ENCODE peak calls at places on chromosomes 5 and 9, in eight cellular contexts. I is A549, X is ovary, R is HCT116, M is stomach, W is H54, E is esophagus squamous epithelium, O is transverse colon. P is an unnamed sample.

GRCh38 chr5:72160299-72160698 is 53.0 kb downstream of the MAP1B start:
- DNase-seq in X (no peak), W (no peak), R (no peak), O (no peak), M (no peak), E (no peak), I (no peak), P (no peak)

GRCh38 chr9:26706223-26706622 is 186.4 kb downstream of the CAAP1 start:
- DNase-seq in W (no peak), X (no peak), O (no peak), I (no peak), M (no peak), E (no peak), R (no peak), P (no peak)

GRCh38 chr5:65198777-65199120 is 283.0 kb downstream of the ADAMTS6 start:
- DNase-seq in M (no peak), W (peak; percentile 26), R (no peak), E (no peak), O (no peak), I (peak; percentile 51), X (no peak), P (no peak)

GRCh38 chr5:100148239-100148638 is 386.9 kb upstream of the FAM174A start:
- DNase-seq in O (no peak), M (no peak), W (no peak), I (no peak), R (no peak), E (no peak), X (no peak), P (no peak)

GRCh38 chr5:41408676-41409443 is 101.5 kb downstream of the PLCXD3 start:
- DNase-seq in X (no peak), E (no peak), R (no peak), M (no peak), O (no peak), W (peak; percentile 19), I (no peak), P (no peak)

GRCh38 chr5:145925353-145925752 is 11.0 kb upstream of the SH3RF2 start:
- DNase-seq in I (peak; percentile 62), O (no peak), R (no peak), X (no peak), E (no peak), W (no peak), M (no peak), P (no peak)

GRCh38 chr9:13876741-13877140 is 437.2 kb downstream of the NFIB start:
- DNase-seq in R (no peak), E (no peak), M (no peak), I (no peak), X (no peak), O (no peak), W (no peak), P (no peak)

GRCh38 chr9:132806723-132807421 is 71.2 kb downstream of the AK8 start:
- DNase-seq in X (no peak), M (no peak), R (no peak), W (no peak), E (no peak), O (no peak), I (no peak), P (no peak)

GRCh38 chr5:173316463-173317020 is 11.7 kb downstream of the STC2 start:
- DNase-seq in W (no peak), M (no peak), E (no peak), O (no peak), X (no peak), I (no peak), R (no peak), P (no peak)

GRCh38 chr5:133363807-133364587 is 248.3 kb downstream of the FSTL4 start:
- DNase-seq in X (no peak), W (no peak), E (no peak), M (no peak), O (no peak), R (no peak), I (no peak), P (no peak)

GRCh38 chr5:159095882-159096554 is 3.7 kb downstream of the EBF1 start:
- DNase-seq in O (no peak), R (no peak), X (no peak), E (no peak), W (no peak), M (no peak), I (no peak), P (no peak)

GRCh38 chr5:68066277-68066955 is 149.1 kb upstream of the PIK3R1 start:
- DNase-seq in I (no peak), X (no peak), R (no peak), W (no peak), O (no peak), E (no peak), M (no peak), P (no peak)

GRCh38 chr9:133659566-133659965 is 23.4 kb downstream of the DBH start:
- DNase-seq in I (no peak), W (no peak), M (no peak), X (no peak), R (no peak), E (no peak), O (no peak), P (no peak)

GRCh38 chr5:176365663-176366574 is 632 bp downstream of the ARL10 start:
- DNase-seq in I (no peak), M (no peak), E (no peak), R (no peak), O (peak; percentile 32), W (no peak), X (peak; percentile 67), P (peak; percentile 47)

GRCh38 chr9:4328723-4329122 is 28.9 kb upstream of the GLIS3 start:
- DNase-seq in O (no peak), W (no peak), I (no peak), E (no peak), M (no peak), R (no peak), X (no peak), P (no peak)

GRCh38 chr9:133842174-133842573 is 104.0 kb upstream of the SARDH start:
- DNase-seq in I (no peak), X (no peak), O (peak; percentile 81), W (no peak), M (peak; percentile 56), R (no peak), E (no peak), P (no peak)

GRCh38 chr5:151038801-151039238 is 18.4 kb downstream of the GPX3 start:
- DNase-seq in W (peak; percentile 63), I (no peak), X (no peak), O (no peak), E (no peak), M (no peak), R (no peak), P (no peak)

GRCh38 chr5:373710-374602 is 52.4 kb downstream of the AHRR start:
- DNase-seq in E (no peak), R (no peak), O (peak; percentile 34), M (peak; percentile 56), W (no peak), X (peak; percentile 80), I (no peak), P (peak; percentile 78)
- TF ChIP-seq POLR2A in E (no peak), R (no peak), O (no peak), M (no peak), W (no peak), X (no peak), I (no peak), P (peak; percentile 54)

GRCh38 chr5:170748986-170749385 is 34.5 kb upstream of the GABRP start:
- DNase-seq in E (no peak), I (no peak), X (no peak), W (no peak), M (no peak), R (no peak), O (no peak), P (no peak)

GRCh38 chr5:170752257-170753215 is 31.0 kb upstream of the GABRP start:
- DNase-seq in I (no peak), E (no peak), R (no peak), M (no peak), W (no peak), O (peak; percentile 15), X (no peak), P (no peak)

GRCh38 chr5:170751631-170752030 is 31.9 kb upstream of the GABRP start:
- DNase-seq in R (no peak), O (no peak), X (no peak), M (no peak), W (no peak), E (no peak), I (no peak), P (no peak)

GRCh38 chr5:170747851-170748250 is 35.7 kb upstream of the GABRP start:
- DNase-seq in M (no peak), E (no peak), O (no peak), I (peak; percentile 42), W (no peak), X (no peak), R (peak; percentile 16), P (peak; percentile 8)

GRCh38 chr5:170749911-170750431 is 33.6 kb upstream of the GABRP start:
- DNase-seq in O (peak; percentile 29), R (no peak), I (no peak), M (peak; percentile 47), X (no peak), W (no peak), E (no peak), P (no peak)
- TF ChIP-seq POLR2A in O (no peak), R (no peak), I (no peak), M (no peak), X (no peak), W (no peak), E (no peak), P (no peak)

DNA sequence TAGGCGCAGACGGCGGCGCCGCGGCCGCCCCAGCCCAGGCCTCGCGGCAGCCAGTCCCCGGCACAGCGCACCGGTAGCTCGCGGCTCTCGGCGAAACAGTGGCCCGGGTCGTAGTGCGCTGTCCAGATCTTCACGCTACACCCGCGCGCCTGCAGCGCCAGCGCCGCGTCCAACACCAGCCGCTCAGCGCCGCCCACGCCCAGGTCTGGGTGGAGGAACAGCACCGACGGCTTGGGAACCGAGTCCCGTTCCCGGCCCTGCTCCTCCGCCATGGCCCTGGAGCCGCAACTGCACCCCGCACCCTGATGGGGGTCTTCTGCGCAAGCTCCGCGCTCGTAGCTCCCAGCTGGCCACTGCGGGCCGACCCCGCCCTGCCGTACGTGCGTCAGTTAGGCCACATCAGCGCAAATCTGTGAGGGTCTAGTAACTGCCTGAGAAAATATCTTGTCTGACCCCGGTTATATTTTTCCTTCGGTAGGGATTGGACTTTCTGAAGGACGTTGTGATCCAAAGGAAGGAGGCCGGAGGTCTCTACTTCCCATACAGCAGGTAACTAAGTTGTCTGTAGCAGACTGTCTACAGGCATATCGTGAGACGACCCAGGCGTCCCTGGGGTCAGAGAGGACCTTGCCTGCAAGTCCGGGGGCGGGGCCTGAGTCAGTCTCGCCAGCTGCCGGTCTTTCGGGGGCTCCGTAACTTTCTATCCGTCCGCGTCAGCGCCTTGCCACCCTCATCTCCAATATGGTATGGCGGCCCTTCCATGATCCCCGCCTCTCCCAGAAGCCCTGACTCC is at the start of the genes ALG2 and SEC61B:
- DNase-seq in O (peak; percentile 96), E (peak; percentile 82), R (peak; percentile 88), M (peak; percentile 94), W (peak; percentile 98), I (peak; percentile 95), X (peak; percentile 95), P (peak; percentile 97)
- TF ChIP-seq POLR2A in O (peak; percentile 89), E (peak; percentile 89), R (peak; percentile 89), M (no peak), W (peak; percentile 98), I (peak; percentile 97), X (peak; percentile 69), P (peak; percentile 94)

DNA sequence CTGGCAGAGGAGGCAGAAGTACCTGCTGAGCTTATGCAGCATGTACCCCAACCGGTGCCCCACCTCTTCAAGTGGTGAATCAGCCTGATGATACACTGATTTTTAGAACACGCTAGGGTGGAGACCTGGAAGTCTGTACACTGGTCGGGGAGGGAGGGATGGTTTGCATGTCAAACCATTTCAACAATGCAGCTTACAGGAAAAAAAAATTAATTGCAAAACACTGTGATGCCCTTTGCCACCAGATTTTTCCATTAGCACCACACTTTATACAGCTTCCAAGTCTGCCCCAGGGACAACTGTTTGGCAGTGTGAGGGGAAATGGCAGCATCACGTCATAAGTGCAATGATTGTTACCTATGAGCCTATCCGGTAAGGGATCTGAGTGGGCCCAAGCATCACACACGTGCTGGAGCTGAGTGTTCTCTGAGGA is 155.1 kb upstream of the DMRT1 start:
- DNase-seq in E (no peak), X (no peak), R (no peak), I (no peak), M (no peak), O (no peak), W (no peak), P (no peak)
- TF ChIP-seq POLR2A in E (no peak), X (no peak), R (no peak), I (no peak), M (no peak), O (no peak), W (no peak), P (no peak)

P was measured in erythroblast.